ENCODE peak calls at places on chromosome 1, in seven cellular contexts. One of them, this sample, is unnamed.

GRCh38 chr1:202798260-202798659 is 10.0 kb downstream of the KDM5B start:
- DNase-seq in left lobe of liver: peak
- DNase-seq in hypothalamus: no peak
- DNase-seq in NB4: no peak
- DNase-seq in occipital lobe: no peak
- DNase-seq in CD8-positive, alpha-beta memory T cell: no peak
- DNase-seq in activated naive CD8-positive, alpha-beta T cell treated with anti-CD3 and anti-CD28 coated beads for 36 hours: no peak
- DNase-seq in this sample: no peak

GRCh38 chr1:211348547-211348946 is 21.9 kb downstream of the TRAF5 start:
- DNase-seq in left lobe of liver: no peak
- DNase-seq in hypothalamus: no peak
- DNase-seq in NB4: no peak
- DNase-seq in occipital lobe: no peak
- DNase-seq in CD8-positive, alpha-beta memory T cell: no peak
- DNase-seq in activated naive CD8-positive, alpha-beta T cell treated with anti-CD3 and anti-CD28 coated beads for 36 hours: no peak
- DNase-seq in this sample: no peak

GRCh38 chr1:157915859-157916258 is 74.3 kb upstream of the CD5L start:
- DNase-seq in left lobe of liver: no peak
- DNase-seq in hypothalamus: no peak
- DNase-seq in NB4: no peak
- DNase-seq in occipital lobe: no peak
- DNase-seq in CD8-positive, alpha-beta memory T cell: no peak
- DNase-seq in activated naive CD8-positive, alpha-beta T cell treated with anti-CD3 and anti-CD28 coated beads for 36 hours: no peak
- DNase-seq in this sample: no peak

GRCh38 chr1:68011786-68012375 is 38.5 kb downstream of the DIRAS3 start:
- DNase-seq in left lobe of liver: no peak
- DNase-seq in hypothalamus: no peak
- DNase-seq in NB4: no peak
- DNase-seq in occipital lobe: no peak
- DNase-seq in CD8-positive, alpha-beta memory T cell: no peak
- DNase-seq in activated naive CD8-positive, alpha-beta T cell treated with anti-CD3 and anti-CD28 coated beads for 36 hours: no peak
- DNase-seq in this sample: no peak

GRCh38 chr1:21451981-21452411 is 12.1 kb downstream of the NBPF3 start:
- DNase-seq in left lobe of liver: no peak
- DNase-seq in hypothalamus: no peak
- DNase-seq in NB4: no peak
- DNase-seq in occipital lobe: no peak
- DNase-seq in CD8-positive, alpha-beta memory T cell: no peak
- DNase-seq in activated naive CD8-positive, alpha-beta T cell treated with anti-CD3 and anti-CD28 coated beads for 36 hours: no peak
- DNase-seq in this sample: no peak

GRCh38 chr1:64196074-64196869 is 7.2 kb upstream of the UBE2U start:
- DNase-seq in left lobe of liver: no peak
- DNase-seq in hypothalamus: peak
- DNase-seq in NB4: no peak
- DNase-seq in occipital lobe: no peak
- DNase-seq in CD8-positive, alpha-beta memory T cell: no peak
- DNase-seq in activated naive CD8-positive, alpha-beta T cell treated with anti-CD3 and anti-CD28 coated beads for 36 hours: no peak
- DNase-seq in this sample: no peak

GRCh38 chr1:27403931-27404330 is 11.5 kb downstream of the GPR3 start:
- DNase-seq in left lobe of liver: no peak
- DNase-seq in hypothalamus: no peak
- DNase-seq in NB4: no peak
- DNase-seq in occipital lobe: no peak
- DNase-seq in CD8-positive, alpha-beta memory T cell: no peak
- DNase-seq in activated naive CD8-positive, alpha-beta T cell treated with anti-CD3 and anti-CD28 coated beads for 36 hours: no peak
- DNase-seq in this sample: no peak

GRCh38 chr1:35079003-35079930 is at the start of gene ZMYM1:
- DNase-seq in left lobe of liver: peak
- DNase-seq in hypothalamus: peak
- DNase-seq in NB4: peak
- DNase-seq in occipital lobe: peak
- DNase-seq in CD8-positive, alpha-beta memory T cell: peak
- DNase-seq in activated naive CD8-positive, alpha-beta T cell treated with anti-CD3 and anti-CD28 coated beads for 36 hours: peak
- DNase-seq in this sample: peak

GRCh38 chr1:230515451-230516145 is 89.5 kb upstream of the PGBD5 start:
- DNase-seq in left lobe of liver: no peak
- DNase-seq in hypothalamus: no peak
- DNase-seq in NB4: no peak
- DNase-seq in occipital lobe: no peak
- DNase-seq in CD8-positive, alpha-beta memory T cell: no peak
- DNase-seq in activated naive CD8-positive, alpha-beta T cell treated with anti-CD3 and anti-CD28 coated beads for 36 hours: no peak
- DNase-seq in this sample: no peak

GRCh38 chr1:151963288-151963687 is 30.4 kb downstream of the S100A10 start:
- DNase-seq in left lobe of liver: no peak
- DNase-seq in hypothalamus: no peak
- DNase-seq in NB4: no peak
- DNase-seq in occipital lobe: no peak
- DNase-seq in CD8-positive, alpha-beta memory T cell: no peak
- DNase-seq in activated naive CD8-positive, alpha-beta T cell treated with anti-CD3 and anti-CD28 coated beads for 36 hours: no peak
- DNase-seq in this sample: no peak

GRCh38 chr1:173134800-173135199 is 72.3 kb downstream of the TNFSF4 start:
- DNase-seq in left lobe of liver: no peak
- DNase-seq in hypothalamus: no peak
- DNase-seq in NB4: no peak
- DNase-seq in occipital lobe: no peak
- DNase-seq in CD8-positive, alpha-beta memory T cell: no peak
- DNase-seq in activated naive CD8-positive, alpha-beta T cell treated with anti-CD3 and anti-CD28 coated beads for 36 hours: no peak
- DNase-seq in this sample: no peak

GRCh38 chr1:20726107-20726911 is 6.2 kb downstream of the SH2D5 start:
- DNase-seq in left lobe of liver: peak
- DNase-seq in hypothalamus: no peak
- DNase-seq in NB4: no peak
- DNase-seq in occipital lobe: no peak
- DNase-seq in CD8-positive, alpha-beta memory T cell: peak
- DNase-seq in activated naive CD8-positive, alpha-beta T cell treated with anti-CD3 and anti-CD28 coated beads for 36 hours: no peak
- DNase-seq in this sample: no peak

GRCh38 chr1:219659682-219660081 is 46.8 kb upstream of the ZC3H11B start:
- DNase-seq in left lobe of liver: no peak
- DNase-seq in hypothalamus: no peak
- DNase-seq in NB4: peak
- DNase-seq in occipital lobe: no peak
- DNase-seq in CD8-positive, alpha-beta memory T cell: no peak
- DNase-seq in activated naive CD8-positive, alpha-beta T cell treated with anti-CD3 and anti-CD28 coated beads for 36 hours: no peak
- DNase-seq in this sample: no peak

GRCh38 chr1:92653605-92654381 is 131.1 kb downstream of the EVI5 start:
- DNase-seq in left lobe of liver: no peak
- DNase-seq in hypothalamus: no peak
- DNase-seq in NB4: no peak
- DNase-seq in occipital lobe: no peak
- DNase-seq in CD8-positive, alpha-beta memory T cell: no peak
- DNase-seq in activated naive CD8-positive, alpha-beta T cell treated with anti-CD3 and anti-CD28 coated beads for 36 hours: no peak
- DNase-seq in this sample: no peak

GRCh38 chr1:236067854-236068454 is 3.1 kb upstream of the NID1 start:
- DNase-seq in left lobe of liver: no peak
- DNase-seq in hypothalamus: no peak
- DNase-seq in NB4: no peak
- DNase-seq in occipital lobe: no peak
- DNase-seq in CD8-positive, alpha-beta memory T cell: no peak
- DNase-seq in activated naive CD8-positive, alpha-beta T cell treated with anti-CD3 and anti-CD28 coated beads for 36 hours: no peak
- DNase-seq in this sample: no peak

GRCh38 chr1:30816211-30817082 is 58.9 kb upstream of the LAPTM5 start:
- DNase-seq in left lobe of liver: no peak
- DNase-seq in hypothalamus: peak
- DNase-seq in NB4: no peak
- DNase-seq in occipital lobe: peak
- DNase-seq in CD8-positive, alpha-beta memory T cell: no peak
- DNase-seq in activated naive CD8-positive, alpha-beta T cell treated with anti-CD3 and anti-CD28 coated beads for 36 hours: no peak
- DNase-seq in this sample: no peak

GRCh38 chr1:27789511-27790154 is 16.6 kb downstream of the STX12 start:
- DNase-seq in left lobe of liver: no peak
- DNase-seq in hypothalamus: no peak
- DNase-seq in NB4: peak
- DNase-seq in occipital lobe: no peak
- DNase-seq in CD8-positive, alpha-beta memory T cell: no peak
- DNase-seq in activated naive CD8-positive, alpha-beta T cell treated with anti-CD3 and anti-CD28 coated beads for 36 hours: no peak
- DNase-seq in this sample: no peak

GRCh38 chr1:231590453-231591198 is 36.0 kb upstream of the DISC1 start:
- DNase-seq in left lobe of liver: no peak
- DNase-seq in hypothalamus: peak
- DNase-seq in NB4: peak
- DNase-seq in occipital lobe: peak
- DNase-seq in CD8-positive, alpha-beta memory T cell: no peak
- DNase-seq in activated naive CD8-positive, alpha-beta T cell treated with anti-CD3 and anti-CD28 coated beads for 36 hours: no peak
- DNase-seq in this sample: peak

GRCh38 chr1:54499097-54500029 is 48.7 kb upstream of the ACOT11 start:
- DNase-seq in left lobe of liver: no peak
- DNase-seq in hypothalamus: no peak
- DNase-seq in NB4: peak
- DNase-seq in occipital lobe: no peak
- DNase-seq in CD8-positive, alpha-beta memory T cell: peak
- DNase-seq in activated naive CD8-positive, alpha-beta T cell treated with anti-CD3 and anti-CD28 coated beads for 36 hours: peak
- DNase-seq in this sample: peak

GRCh38 chr1:222749927-222750326 is 12.9 kb downstream of the FAM177B start:
- DNase-seq in left lobe of liver: no peak
- DNase-seq in hypothalamus: no peak
- DNase-seq in NB4: no peak
- DNase-seq in occipital lobe: no peak
- DNase-seq in CD8-positive, alpha-beta memory T cell: no peak
- DNase-seq in activated naive CD8-positive, alpha-beta T cell treated with anti-CD3 and anti-CD28 coated beads for 36 hours: no peak
- DNase-seq in this sample: no peak

GRCh38 chr1:84377480-84378095 is 20.7 kb upstream of the DNASE2B start:
- DNase-seq in left lobe of liver: no peak
- DNase-seq in hypothalamus: no peak
- DNase-seq in NB4: no peak
- DNase-seq in occipital lobe: peak
- DNase-seq in CD8-positive, alpha-beta memory T cell: no peak
- DNase-seq in activated naive CD8-positive, alpha-beta T cell treated with anti-CD3 and anti-CD28 coated beads for 36 hours: no peak
- DNase-seq in this sample: no peak

GRCh38 chr1:181493145-181493544 is 9.8 kb downstream of the CACNA1E start:
- DNase-seq in left lobe of liver: no peak
- DNase-seq in hypothalamus: no peak
- DNase-seq in NB4: no peak
- DNase-seq in occipital lobe: no peak
- DNase-seq in CD8-positive, alpha-beta memory T cell: no peak
- DNase-seq in activated naive CD8-positive, alpha-beta T cell treated with anti-CD3 and anti-CD28 coated beads for 36 hours: no peak
- DNase-seq in this sample: no peak

GRCh38 chr1:162823231-162823630 is 32.7 kb downstream of the HSD17B7 start:
- DNase-seq in left lobe of liver: no peak
- DNase-seq in hypothalamus: no peak
- DNase-seq in NB4: no peak
- DNase-seq in occipital lobe: no peak
- DNase-seq in CD8-positive, alpha-beta memory T cell: no peak
- DNase-seq in activated naive CD8-positive, alpha-beta T cell treated with anti-CD3 and anti-CD28 coated beads for 36 hours: no peak
- DNase-seq in this sample: no peak

GRCh38 chr1:62247391-62248168 is 52.9 kb downstream of the L1TD1 start:
- DNase-seq in left lobe of liver: no peak
- DNase-seq in hypothalamus: peak
- DNase-seq in NB4: no peak
- DNase-seq in occipital lobe: no peak
- DNase-seq in CD8-positive, alpha-beta memory T cell: no peak
- DNase-seq in activated naive CD8-positive, alpha-beta T cell treated with anti-CD3 and anti-CD28 coated beads for 36 hours: no peak
- DNase-seq in this sample: no peak

GRCh38 chr1:24119859-24120756 is 8.2 kb upstream of the MYOM3 start:
- DNase-seq in left lobe of liver: peak
- DNase-seq in hypothalamus: no peak
- DNase-seq in NB4: no peak
- DNase-seq in occipital lobe: no peak
- DNase-seq in CD8-positive, alpha-beta memory T cell: no peak
- DNase-seq in activated naive CD8-positive, alpha-beta T cell treated with anti-CD3 and anti-CD28 coated beads for 36 hours: no peak
- DNase-seq in this sample: no peak

GRCh38 chr1:12435639-12436344 is 182.2 kb downstream of the DHRS3 start:
- DNase-seq in left lobe of liver: no peak
- DNase-seq in hypothalamus: no peak
- DNase-seq in NB4: peak
- DNase-seq in occipital lobe: no peak
- DNase-seq in CD8-positive, alpha-beta memory T cell: no peak
- DNase-seq in activated naive CD8-positive, alpha-beta T cell treated with anti-CD3 and anti-CD28 coated beads for 36 hours: peak
- DNase-seq in this sample: no peak

GRCh38 chr1:152458384-152459185 is 44.5 kb upstream of the CRNN start:
- DNase-seq in left lobe of liver: peak
- DNase-seq in hypothalamus: peak
- DNase-seq in NB4: peak
- DNase-seq in occipital lobe: peak
- DNase-seq in CD8-positive, alpha-beta memory T cell: peak
- DNase-seq in activated naive CD8-positive, alpha-beta T cell treated with anti-CD3 and anti-CD28 coated beads for 36 hours: peak
- DNase-seq in this sample: peak

GRCh38 chr1:111801071-111801850 is 45.6 kb downstream of the DDX20 start:
- DNase-seq in left lobe of liver: no peak
- DNase-seq in hypothalamus: no peak
- DNase-seq in NB4: no peak
- DNase-seq in occipital lobe: no peak
- DNase-seq in CD8-positive, alpha-beta memory T cell: no peak
- DNase-seq in activated naive CD8-positive, alpha-beta T cell treated with anti-CD3 and anti-CD28 coated beads for 36 hours: no peak
- DNase-seq in this sample: no peak

GRCh38 chr1:154846921-154847442 is 23.1 kb downstream of the KCNN3 start:
- DNase-seq in left lobe of liver: no peak
- DNase-seq in hypothalamus: peak
- DNase-seq in NB4: no peak
- DNase-seq in occipital lobe: no peak
- DNase-seq in CD8-positive, alpha-beta memory T cell: no peak
- DNase-seq in activated naive CD8-positive, alpha-beta T cell treated with anti-CD3 and anti-CD28 coated beads for 36 hours: no peak
- DNase-seq in this sample: no peak

GRCh38 chr1:40694353-40694874 is 2.9 kb downstream of the NFYC start:
- DNase-seq in left lobe of liver: no peak
- DNase-seq in hypothalamus: no peak
- DNase-seq in NB4: no peak
- DNase-seq in occipital lobe: no peak
- DNase-seq in CD8-positive, alpha-beta memory T cell: no peak
- DNase-seq in activated naive CD8-positive, alpha-beta T cell treated with anti-CD3 and anti-CD28 coated beads for 36 hours: no peak
- DNase-seq in this sample: no peak

GRCh38 chr1:91611498-91611917 is 110.9 kb downstream of the CDC7 start:
- DNase-seq in left lobe of liver: no peak
- DNase-seq in hypothalamus: no peak
- DNase-seq in NB4: no peak
- DNase-seq in occipital lobe: no peak
- DNase-seq in CD8-positive, alpha-beta memory T cell: no peak
- DNase-seq in activated naive CD8-positive, alpha-beta T cell treated with anti-CD3 and anti-CD28 coated beads for 36 hours: no peak
- DNase-seq in this sample: no peak

GRCh38 chr1:109617291-109617801 is 2.1 kb downstream of the GNAT2 start:
- DNase-seq in left lobe of liver: peak
- DNase-seq in hypothalamus: no peak
- DNase-seq in NB4: peak
- DNase-seq in occipital lobe: no peak
- DNase-seq in CD8-positive, alpha-beta memory T cell: no peak
- DNase-seq in activated naive CD8-positive, alpha-beta T cell treated with anti-CD3 and anti-CD28 coated beads for 36 hours: no peak
- DNase-seq in this sample: no peak

GRCh38 chr1:215507119-215507518 is 60.0 kb upstream of the KCTD3 start:
- DNase-seq in left lobe of liver: no peak
- DNase-seq in hypothalamus: no peak
- DNase-seq in NB4: no peak
- DNase-seq in occipital lobe: no peak
- DNase-seq in CD8-positive, alpha-beta memory T cell: no peak
- DNase-seq in activated naive CD8-positive, alpha-beta T cell treated with anti-CD3 and anti-CD28 coated beads for 36 hours: no peak
- DNase-seq in this sample: no peak

GRCh38 chr1:165675794-165676193 is 22.6 kb downstream of the ALDH9A1 start:
- DNase-seq in left lobe of liver: no peak
- DNase-seq in hypothalamus: no peak
- DNase-seq in NB4: no peak
- DNase-seq in occipital lobe: no peak
- DNase-seq in CD8-positive, alpha-beta memory T cell: no peak
- DNase-seq in activated naive CD8-positive, alpha-beta T cell treated with anti-CD3 and anti-CD28 coated beads for 36 hours: no peak
- DNase-seq in this sample: no peak

GRCh38 chr1:202010042-202011015 is at the start of gene ELF3:
- DNase-seq in left lobe of liver: peak
- DNase-seq in hypothalamus: no peak
- DNase-seq in NB4: no peak
- DNase-seq in occipital lobe: no peak
- DNase-seq in CD8-positive, alpha-beta memory T cell: no peak
- DNase-seq in activated naive CD8-positive, alpha-beta T cell treated with anti-CD3 and anti-CD28 coated beads for 36 hours: no peak
- DNase-seq in this sample: no peak

GRCh38 chr1:95033843-95034242 is 38.9 kb downstream of the ALG14 start:
- DNase-seq in left lobe of liver: no peak
- DNase-seq in hypothalamus: no peak
- DNase-seq in NB4: no peak
- DNase-seq in occipital lobe: no peak
- DNase-seq in CD8-positive, alpha-beta memory T cell: no peak
- DNase-seq in activated naive CD8-positive, alpha-beta T cell treated with anti-CD3 and anti-CD28 coated beads for 36 hours: no peak
- DNase-seq in this sample: no peak

GRCh38 chr1:107896946-107897345 is 68.0 kb downstream of the VAV3 start:
- DNase-seq in left lobe of liver: no peak
- DNase-seq in hypothalamus: no peak
- DNase-seq in NB4: peak
- DNase-seq in occipital lobe: no peak
- DNase-seq in CD8-positive, alpha-beta memory T cell: no peak
- DNase-seq in activated naive CD8-positive, alpha-beta T cell treated with anti-CD3 and anti-CD28 coated beads for 36 hours: no peak
- DNase-seq in this sample: no peak

GRCh38 chr1:153609585-153609907 is 3.4 kb downstream of the S100A16 start:
- DNase-seq in left lobe of liver: no peak
- DNase-seq in hypothalamus: no peak
- DNase-seq in NB4: no peak
- DNase-seq in occipital lobe: no peak
- DNase-seq in CD8-positive, alpha-beta memory T cell: no peak
- DNase-seq in activated naive CD8-positive, alpha-beta T cell treated with anti-CD3 and anti-CD28 coated beads for 36 hours: no peak
- DNase-seq in this sample: no peak